ENCODE peak calls at places on chromosomes 1 and 21, in five cellular contexts. S is GM12892, O is K562, T is H1, Y is GM12878. C is an unnamed sample.

GRCh38 chr1:65792671-65793358 is at the start of gene PDE4B:
- DNase-seq in T (peak), S (no peak), Y (no peak), O (no peak), C (no peak)

GRCh38 chr1:14267991-14268390 is 330.5 kb upstream of the KAZN start:
- DNase-seq in T (no peak), O (no peak), S (no peak), Y (no peak), C (no peak)

GRCh38 chr1:59412705-59413326 is 115.9 kb downstream of the FGGY start:
- DNase-seq in Y (no peak), O (no peak), T (no peak), S (no peak), C (no peak)

GRCh38 chr21:37451446-37451845 is 84.9 kb downstream of the DYRK1A start:
- DNase-seq in Y (no peak), O (peak), T (no peak), S (no peak), C (no peak)

GRCh38 chr1:235122348-235122747 is 6.3 kb downstream of the TOMM20 start:
- DNase-seq in S (no peak), O (no peak), Y (no peak), T (peak), C (no peak)

GRCh38 chr1:94739521-94740061 is 80.6 kb upstream of the SLC44A3 start:
- DNase-seq in S (no peak), O (no peak), T (no peak), Y (no peak), C (no peak)

GRCh38 chr1:36168538-36168937 is 12.6 kb downstream of the MAP7D1 start:
- DNase-seq in S (no peak), O (no peak), Y (no peak), T (no peak), C (no peak)

GRCh38 chr1:115477071-115477470 is 139.0 kb upstream of the NGF start:
- DNase-seq in T (no peak), Y (no peak), S (no peak), O (no peak), C (no peak)

GRCh38 chr1:36693652-36694051 is 210.9 kb upstream of the CSF3R start:
- DNase-seq in Y (no peak), O (no peak), T (no peak), S (no peak), C (no peak)

GRCh38 chr1:228734881-228735801 is at the start of gene RHOU:
- DNase-seq in S (peak), T (peak), Y (no peak), O (no peak), C (peak)

GRCh38 chr1:20587639-20588017 is 1.3 kb upstream of the CDA start:
- DNase-seq in T (no peak), O (peak), S (no peak), Y (no peak), C (no peak)

DNA sequence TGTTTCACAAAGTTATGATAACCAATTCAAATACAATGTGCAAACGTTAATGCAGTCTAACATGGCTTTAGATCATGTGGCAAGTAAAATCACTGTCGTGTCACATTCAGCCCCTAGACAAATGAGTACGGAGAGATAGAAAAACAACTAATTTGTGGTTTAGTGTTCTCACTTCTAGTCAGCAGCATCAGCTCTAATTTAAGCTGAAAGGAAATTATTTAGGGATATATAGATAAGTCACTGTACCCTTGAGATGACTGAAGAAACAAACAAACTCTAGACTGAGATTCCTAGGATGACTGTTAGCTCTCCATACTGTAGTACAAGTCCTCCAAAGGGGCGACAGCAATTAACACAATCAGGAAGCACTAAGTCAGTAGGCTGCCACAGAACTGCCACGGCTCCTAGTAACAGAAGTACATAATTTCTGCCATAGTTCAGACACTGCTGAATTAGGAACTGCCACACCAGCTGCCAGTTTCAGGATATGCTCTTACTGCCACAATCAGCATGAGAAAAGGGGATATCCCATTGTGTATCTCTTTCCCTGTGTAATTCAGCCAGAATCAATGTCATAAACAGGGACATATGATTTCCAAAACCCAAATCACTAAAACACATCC is 150.4 kb upstream of the NEGR1 start:
- DNase-seq in S (no peak), T (no peak), O (no peak), Y (peak), C (no peak)
- TF ChIP-seq TAF1 in S (no peak), T (no peak), O (no peak), Y (no peak), C (no peak)

GRCh38 chr1:116826818-116827606 is 72.8 kb downstream of the CD2 start:
- DNase-seq in T (no peak), Y (peak), S (peak), O (peak), C (peak)

GRCh38 chr1:116825400-116825734 is 71.1 kb downstream of the CD2 start:
- DNase-seq in O (peak), Y (no peak), S (no peak), T (no peak), C (no peak)

GRCh38 chr1:116824631-116825399 is 70.6 kb downstream of the CD2 start:
- DNase-seq in Y (no peak), S (no peak), O (peak), T (no peak), C (no peak)

GRCh38 chr1:116827607-116828125 is 73.4 kb downstream of the CD2 start:
- DNase-seq in O (no peak), T (no peak), Y (no peak), S (no peak), C (no peak)

DNA sequence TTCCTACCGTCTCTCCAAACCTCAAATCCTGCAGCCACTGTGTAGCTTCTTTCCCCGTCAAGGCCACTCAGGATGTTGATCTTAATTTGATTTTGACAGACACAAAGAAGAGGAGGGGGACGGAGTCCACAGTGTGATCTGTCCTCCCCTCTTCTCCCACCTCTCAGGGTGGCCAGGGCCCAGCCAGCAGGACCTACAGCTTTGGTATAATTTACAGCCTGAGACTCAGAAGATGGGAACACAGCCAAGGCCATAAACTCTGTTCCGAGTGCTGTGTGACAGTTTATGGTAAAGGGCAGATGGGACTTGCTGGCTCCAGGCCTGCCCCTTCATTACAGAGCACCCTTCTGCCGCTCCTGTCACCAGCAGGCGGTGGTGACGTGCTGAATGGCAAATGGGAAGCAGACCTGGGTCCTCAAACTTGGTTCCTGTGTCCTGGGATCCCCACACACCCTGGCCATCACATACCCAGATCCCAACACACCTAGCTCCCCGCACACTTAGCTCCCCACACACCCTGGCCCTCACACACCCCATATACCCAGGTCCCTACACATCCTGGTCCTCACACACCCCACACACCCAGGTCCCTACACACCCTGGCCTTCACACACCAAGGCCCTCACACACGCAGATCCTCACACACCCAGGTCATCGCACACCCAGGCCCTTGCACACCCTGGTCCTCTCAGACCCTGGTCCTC is 71.7 kb downstream of the CD2 start:
- DNase-seq in Y (no peak), S (no peak), O (peak), T (no peak), C (no peak)
- TF ChIP-seq TAF1 in Y (no peak), S (no peak), O (no peak), T (no peak), C (no peak)

DNA sequence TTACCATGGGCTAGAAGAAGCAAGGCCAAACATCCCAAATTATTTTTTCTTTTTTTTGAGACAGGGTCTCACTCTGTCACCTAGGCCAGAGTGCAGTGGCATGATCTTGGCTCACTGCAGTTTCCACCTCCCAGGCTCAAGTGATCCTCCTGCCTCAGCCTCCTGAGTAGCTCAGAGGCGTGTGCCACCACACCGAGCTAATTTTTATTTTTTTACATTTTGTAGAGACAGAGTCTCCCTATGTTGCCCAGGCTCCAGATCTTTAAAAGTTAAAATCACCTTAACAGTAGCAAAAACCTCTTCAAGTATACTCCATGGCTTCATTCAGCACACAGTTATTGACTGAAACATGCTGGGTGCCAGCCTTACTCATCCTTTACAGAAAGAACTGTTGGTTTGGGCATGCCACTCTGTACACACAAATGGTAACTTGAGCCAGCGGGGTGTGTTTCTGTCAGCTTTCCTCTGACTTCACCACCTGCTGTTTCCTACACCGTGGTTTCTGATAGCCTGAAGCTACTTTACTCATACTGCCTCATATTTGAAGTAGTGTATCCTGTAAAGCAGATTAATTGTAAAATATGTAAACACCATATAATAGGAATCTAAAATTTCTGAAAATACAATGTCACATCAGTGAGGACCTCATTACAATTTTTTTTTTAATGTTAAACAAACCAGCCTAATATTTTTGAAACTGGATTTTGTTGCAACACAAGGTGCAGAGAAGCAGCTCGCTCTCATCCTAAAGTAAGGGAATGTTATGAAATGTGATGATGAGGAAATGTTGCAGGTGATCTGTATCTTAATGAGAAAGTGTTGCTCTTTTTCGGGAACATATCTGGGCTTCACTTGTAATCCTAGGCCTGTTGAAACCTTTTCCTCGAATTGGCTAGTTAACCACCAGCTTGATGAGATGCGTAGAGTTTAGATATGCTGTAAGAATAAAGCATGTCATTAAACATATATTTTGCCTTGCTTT is 113.9 kb downstream of the ATP5PO start:
- DNase-seq in S (no peak), Y (no peak), O (no peak), T (no peak), C (no peak)
- TF ChIP-seq TAF1 in S (no peak), Y (no peak), O (no peak), T (no peak), C (no peak)

DNA sequence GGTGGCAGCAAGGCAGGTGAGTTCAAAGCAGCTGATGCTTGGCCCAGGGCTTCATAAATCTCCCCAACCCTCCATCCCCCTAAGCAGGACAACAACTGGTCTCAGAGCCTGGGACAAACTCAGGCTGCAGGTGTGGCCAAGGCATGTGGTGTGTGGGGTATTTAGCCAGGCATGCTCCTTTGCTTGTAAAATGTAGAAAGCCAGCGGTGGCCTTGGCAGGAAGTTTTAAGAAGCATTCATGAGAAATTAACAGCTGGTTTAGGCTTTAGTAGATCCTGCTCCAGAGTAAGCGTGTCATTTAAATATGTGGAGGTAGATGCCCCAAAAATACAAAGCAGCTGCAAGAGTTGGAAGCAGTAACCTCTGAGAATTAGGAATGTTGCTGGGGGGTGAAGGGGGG is 44.8 kb downstream of the NTPCR start:
- DNase-seq in S (no peak), T (no peak), O (no peak), Y (no peak), C (no peak)
- TF ChIP-seq TAF1 in S (no peak), T (no peak), O (no peak), Y (no peak), C (no peak)

GRCh38 chr1:151653397-151653796 is 41.5 kb downstream of the SNX27 start:
- DNase-seq in T (no peak), O (no peak), Y (no peak), S (no peak), C (no peak)
- TF ChIP-seq TAF1 in T (no peak), O (no peak), Y (no peak), S (no peak), C (no peak)

GRCh38 chr1:80418134-80418533 is 1382.6 kb upstream of the ADGRL2 start:
- DNase-seq in O (no peak), S (no peak), Y (no peak), T (no peak), C (no peak)
- TF ChIP-seq TAF1 in O (no peak), S (no peak), Y (no peak), T (no peak), C (no peak)